ENCODE peak calls at places on chromosomes 11 and 22, in seven cellular contexts. One of them, this sample, is unnamed.

GRCh38 chr22:39364646-39365405 is 15.0 kb downstream of the SYNGR1 start:
- DNase-seq in HepG2: no peak
- DNase-seq in K562: no peak
- DNase-seq in GM12878: no peak
- DNase-seq in H1: no peak
- DNase-seq in SK-N-SH: no peak
- DNase-seq in GM12892: no peak
- DNase-seq in this sample: no peak

GRCh38 chr11:12052676-12053605 is 44.5 kb upstream of the DKK3 start:
- DNase-seq in GM12892: no peak
- DNase-seq in HepG2: no peak
- DNase-seq in H1: no peak
- DNase-seq in K562: no peak
- DNase-seq in GM12878: no peak
- DNase-seq in SK-N-SH: no peak
- DNase-seq in this sample: no peak

GRCh38 chr11:19079643-19080440 is 19.3 kb upstream of the MRGPRX2 start:
- DNase-seq in GM12878: no peak
- DNase-seq in SK-N-SH: no peak
- DNase-seq in HepG2: no peak
- DNase-seq in K562: no peak
- DNase-seq in H1: no peak
- DNase-seq in GM12892: no peak
- DNase-seq in this sample: no peak

GRCh38 chr22:46085831-46086576 is 64.3 kb upstream of the PPARA start:
- DNase-seq in HepG2: no peak
- DNase-seq in K562: peak
- DNase-seq in GM12892: no peak
- DNase-seq in GM12878: no peak
- DNase-seq in H1: no peak
- DNase-seq in SK-N-SH: no peak
- DNase-seq in this sample: no peak

GRCh38 chr22:45180280-45180679 is 16.6 kb downstream of the NUP50 start:
- DNase-seq in GM12878: no peak
- DNase-seq in H1: no peak
- DNase-seq in K562: no peak
- DNase-seq in GM12892: no peak
- DNase-seq in HepG2: no peak
- DNase-seq in SK-N-SH: no peak
- DNase-seq in this sample: no peak

GRCh38 chr22:50078761-50079160 is 6.5 kb downstream of the MLC1 start:
- DNase-seq in K562: peak
- DNase-seq in GM12878: no peak
- DNase-seq in SK-N-SH: peak
- DNase-seq in GM12892: no peak
- DNase-seq in HepG2: no peak
- DNase-seq in H1: no peak
- DNase-seq in this sample: no peak

GRCh38 chr22:41913842-41914534 is 886 bp downstream of the SHISA8 start:
- DNase-seq in HepG2: no peak
- DNase-seq in H1: no peak
- DNase-seq in SK-N-SH: no peak
- DNase-seq in GM12892: no peak
- DNase-seq in K562: no peak
- DNase-seq in GM12878: no peak
- DNase-seq in this sample: no peak

GRCh38 chr22:23104109-23104971 is 34.0 kb downstream of the GNAZ start:
- DNase-seq in SK-N-SH: peak
- DNase-seq in GM12892: no peak
- DNase-seq in HepG2: no peak
- DNase-seq in H1: no peak
- DNase-seq in GM12878: no peak
- DNase-seq in K562: no peak
- DNase-seq in this sample: no peak

GRCh38 chr11:11268706-11269105 is 84.3 kb downstream of the CSNK2A3 start:
- DNase-seq in H1: no peak
- DNase-seq in K562: no peak
- DNase-seq in SK-N-SH: no peak
- DNase-seq in GM12892: no peak
- DNase-seq in GM12878: no peak
- DNase-seq in HepG2: no peak
- DNase-seq in this sample: no peak

GRCh38 chr11:108929241-108929640 is 264.4 kb downstream of the DDX10 start:
- DNase-seq in K562: no peak
- DNase-seq in SK-N-SH: no peak
- DNase-seq in H1: no peak
- DNase-seq in GM12878: no peak
- DNase-seq in HepG2: peak
- DNase-seq in GM12892: no peak
- DNase-seq in this sample: no peak

GRCh38 chr11:1195690-1196515 is 27.0 kb upstream of the MUC5B start:
- DNase-seq in GM12878: no peak
- DNase-seq in SK-N-SH: peak
- DNase-seq in GM12892: peak
- DNase-seq in HepG2: no peak
- DNase-seq in H1: no peak
- DNase-seq in K562: no peak
- DNase-seq in this sample: no peak

GRCh38 chr22:22746061-22746962 is 101.9 kb downstream of the GGTLC2 start:
- DNase-seq in K562: no peak
- DNase-seq in H1: no peak
- DNase-seq in HepG2: no peak
- DNase-seq in GM12892: no peak
- DNase-seq in GM12878: no peak
- DNase-seq in SK-N-SH: no peak
- DNase-seq in this sample: no peak

GRCh38 chr11:126403039-126403438 is 47.6 kb downstream of the ST3GAL4 start:
- DNase-seq in K562: no peak
- DNase-seq in SK-N-SH: no peak
- DNase-seq in HepG2: no peak
- DNase-seq in H1: no peak
- DNase-seq in GM12878: no peak
- DNase-seq in GM12892: no peak
- DNase-seq in this sample: no peak

GRCh38 chr11:86699036-86699791 is 26.8 kb upstream of the ME3 start:
- DNase-seq in GM12892: no peak
- DNase-seq in GM12878: no peak
- DNase-seq in K562: no peak
- DNase-seq in H1: no peak
- DNase-seq in SK-N-SH: no peak
- DNase-seq in HepG2: no peak
- DNase-seq in this sample: no peak

GRCh38 chr11:62398011-62398994 is 20.5 kb upstream of the SCGB1A1 start:
- DNase-seq in H1: no peak
- DNase-seq in SK-N-SH: peak
- DNase-seq in HepG2: peak
- DNase-seq in GM12892: no peak
- DNase-seq in K562: peak
- DNase-seq in GM12878: no peak
- DNase-seq in this sample: no peak

GRCh38 chr11:77171885-77172665 is 44.0 kb downstream of the MYO7A start:
- DNase-seq in GM12892: no peak
- DNase-seq in H1: peak
- DNase-seq in GM12878: no peak
- DNase-seq in HepG2: peak
- DNase-seq in SK-N-SH: no peak
- DNase-seq in K562: peak
- DNase-seq in this sample: no peak

GRCh38 chr11:10540915-10541591 is at the start of gene RNF141:
- DNase-seq in K562: peak
- DNase-seq in SK-N-SH: peak
- DNase-seq in GM12878: peak
- DNase-seq in H1: peak
- DNase-seq in GM12892: peak
- DNase-seq in HepG2: peak
- DNase-seq in this sample: peak

GRCh38 chr11:7582338-7582985 is 68.7 kb downstream of the PPFIBP2 start:
- DNase-seq in K562: no peak
- DNase-seq in GM12878: no peak
- DNase-seq in HepG2: no peak
- DNase-seq in H1: no peak
- DNase-seq in GM12892: no peak
- DNase-seq in SK-N-SH: no peak
- DNase-seq in this sample: no peak

GRCh38 chr11:79116600-79116999 is 324.2 kb downstream of the TENM4 start:
- DNase-seq in GM12878: no peak
- DNase-seq in SK-N-SH: no peak
- DNase-seq in H1: no peak
- DNase-seq in GM12892: no peak
- DNase-seq in K562: no peak
- DNase-seq in HepG2: no peak
- DNase-seq in this sample: no peak

GRCh38 chr11:129021295-129021694 is 78.6 kb upstream of the TP53AIP1 start:
- DNase-seq in GM12878: no peak
- DNase-seq in GM12892: no peak
- DNase-seq in H1: no peak
- DNase-seq in K562: no peak
- DNase-seq in SK-N-SH: no peak
- DNase-seq in HepG2: no peak
- DNase-seq in this sample: no peak

GRCh38 chr22:37259540-37260029 is 15.5 kb upstream of the RAC2 start:
- DNase-seq in HepG2: no peak
- DNase-seq in H1: peak
- DNase-seq in SK-N-SH: peak
- DNase-seq in GM12892: no peak
- DNase-seq in GM12878: no peak
- DNase-seq in K562: peak
- DNase-seq in this sample: no peak

GRCh38 chr22:45294030-45294429 is 9.3 kb downstream of the UPK3A start:
- DNase-seq in K562: no peak
- DNase-seq in SK-N-SH: no peak
- DNase-seq in GM12892: no peak
- DNase-seq in GM12878: no peak
- DNase-seq in HepG2: no peak
- DNase-seq in H1: no peak
- DNase-seq in this sample: no peak

GRCh38 chr11:76638267-76639197 is 32.0 kb downstream of the LRRC32 start:
- DNase-seq in GM12878: no peak
- DNase-seq in SK-N-SH: no peak
- DNase-seq in K562: no peak
- DNase-seq in HepG2: no peak
- DNase-seq in GM12892: no peak
- DNase-seq in H1: no peak
- DNase-seq in this sample: no peak

GRCh38 chr11:59174664-59175033 is 2.7 kb downstream of the DTX4 start:
- DNase-seq in K562: no peak
- DNase-seq in HepG2: peak
- DNase-seq in SK-N-SH: no peak
- DNase-seq in H1: no peak
- DNase-seq in GM12878: no peak
- DNase-seq in GM12892: no peak
- DNase-seq in this sample: no peak

GRCh38 chr11:36151933-36152580 is 137.2 kb downstream of the COMMD9 start:
- DNase-seq in HepG2: no peak
- DNase-seq in K562: no peak
- DNase-seq in GM12878: no peak
- DNase-seq in H1: no peak
- DNase-seq in GM12892: no peak
- DNase-seq in SK-N-SH: no peak
- DNase-seq in this sample: no peak
- TF ChIP-seq TAF1 in HepG2: no peak
- TF ChIP-seq TAF1 in K562: no peak
- TF ChIP-seq TAF1 in GM12878: no peak
- TF ChIP-seq TAF1 in H1: no peak
- TF ChIP-seq TAF1 in GM12892: no peak
- TF ChIP-seq TAF1 in SK-N-SH: no peak
- TF ChIP-seq TAF1 in this sample: no peak

GRCh38 chr11:118353084-118353710 is 6.2 kb upstream of the UBE4A start:
- DNase-seq in H1: no peak
- DNase-seq in HepG2: no peak
- DNase-seq in GM12878: no peak
- DNase-seq in SK-N-SH: peak
- DNase-seq in GM12892: no peak
- DNase-seq in K562: peak
- DNase-seq in this sample: no peak
- TF ChIP-seq TAF1 in H1: no peak
- TF ChIP-seq TAF1 in HepG2: no peak
- TF ChIP-seq TAF1 in GM12878: no peak
- TF ChIP-seq TAF1 in SK-N-SH: no peak
- TF ChIP-seq TAF1 in GM12892: no peak
- TF ChIP-seq TAF1 in K562: no peak
- TF ChIP-seq TAF1 in this sample: no peak

DNA sequence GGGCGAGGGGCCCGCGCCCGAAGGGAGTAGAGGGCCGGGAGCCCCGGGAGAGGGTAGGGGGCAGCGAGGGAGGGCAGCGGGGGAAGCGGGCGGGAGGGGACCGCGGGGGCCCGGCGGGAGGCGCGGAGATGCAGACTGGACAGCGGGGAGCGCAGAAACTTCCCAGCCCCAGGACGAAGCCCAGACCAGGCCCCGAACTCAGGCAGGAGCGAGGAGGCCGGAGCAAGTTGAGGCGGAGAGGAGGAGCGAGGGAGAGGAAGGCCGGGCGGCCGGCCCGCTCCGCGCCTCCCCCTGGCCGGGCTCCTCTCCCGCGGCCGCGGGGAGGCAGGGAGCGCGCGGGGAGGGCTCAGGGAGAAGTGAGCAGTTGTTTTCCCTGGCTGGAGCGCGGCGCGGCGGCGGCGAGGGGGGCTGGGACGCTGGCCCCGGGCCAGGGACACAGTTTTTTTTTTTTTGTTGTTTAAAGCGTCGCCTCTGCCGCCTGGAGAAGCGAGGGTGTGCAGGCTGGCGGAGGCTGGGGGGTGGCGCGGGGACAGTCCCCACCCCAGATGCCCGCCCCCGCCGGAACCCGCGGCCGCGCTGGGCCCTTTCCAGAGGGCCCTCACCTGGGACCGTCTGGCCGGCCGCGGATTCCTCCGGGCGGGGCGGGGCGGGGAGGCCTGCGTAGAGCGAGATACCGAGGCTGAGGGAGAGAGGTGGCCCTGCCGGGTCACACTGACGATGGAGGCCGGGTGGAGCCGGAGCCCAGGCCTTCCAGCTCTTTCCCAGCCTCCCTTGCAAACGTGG is at the start of gene LTBP3:
- DNase-seq in GM12892: peak
- DNase-seq in H1: peak
- DNase-seq in K562: peak
- DNase-seq in HepG2: peak
- DNase-seq in SK-N-SH: peak
- DNase-seq in GM12878: no peak
- DNase-seq in this sample: peak
- TF ChIP-seq TAF1 in GM12892: no peak
- TF ChIP-seq TAF1 in H1: peak
- TF ChIP-seq TAF1 in K562: no peak
- TF ChIP-seq TAF1 in HepG2: peak
- TF ChIP-seq TAF1 in SK-N-SH: peak
- TF ChIP-seq TAF1 in GM12878: no peak
- TF ChIP-seq TAF1 in this sample: no peak

GRCh38 chr11:72012897-72013721 is 14.4 kb downstream of the IL18BP start:
- DNase-seq in SK-N-SH: no peak
- DNase-seq in HepG2: no peak
- DNase-seq in GM12878: no peak
- DNase-seq in GM12892: no peak
- DNase-seq in H1: no peak
- DNase-seq in K562: no peak
- DNase-seq in this sample: no peak
- TF ChIP-seq TAF1 in SK-N-SH: no peak
- TF ChIP-seq TAF1 in HepG2: no peak
- TF ChIP-seq TAF1 in GM12878: no peak
- TF ChIP-seq TAF1 in GM12892: no peak
- TF ChIP-seq TAF1 in H1: no peak
- TF ChIP-seq TAF1 in K562: no peak
- TF ChIP-seq TAF1 in this sample: no peak